ENCODE peak calls at places on chromosome 16, in six cellular contexts. One of them, this sample, is unnamed.

GRCh38 chr16:50496990-50497389 is 51.2 kb upstream of the NKD1 start:
- DNase-seq in sigmoid colon: no peak
- DNase-seq in upper lobe of right lung: no peak
- DNase-seq in kidney epithelial cell: no peak
- DNase-seq in GM23248: peak
- DNase-seq in heart right ventricle: no peak
- DNase-seq in this sample: peak

GRCh38 chr16:89823087-89823823 is 5.0 kb upstream of the SPIRE2 start:
- DNase-seq in upper lobe of right lung: no peak
- DNase-seq in GM23248: no peak
- DNase-seq in heart right ventricle: no peak
- DNase-seq in kidney epithelial cell: no peak
- DNase-seq in sigmoid colon: no peak
- DNase-seq in this sample: no peak

GRCh38 chr16:13435415-13435814 is 484.5 kb upstream of the ERCC4 start:
- DNase-seq in GM23248: no peak
- DNase-seq in sigmoid colon: no peak
- DNase-seq in heart right ventricle: no peak
- DNase-seq in upper lobe of right lung: no peak
- DNase-seq in kidney epithelial cell: no peak
- DNase-seq in this sample: no peak

GRCh38 chr16:21646721-21647561 is 5.5 kb downstream of the IGSF6 start:
- DNase-seq in upper lobe of right lung: no peak
- DNase-seq in GM23248: no peak
- DNase-seq in heart right ventricle: no peak
- DNase-seq in kidney epithelial cell: no peak
- DNase-seq in sigmoid colon: no peak
- DNase-seq in this sample: peak

GRCh38 chr16:69747115-69747514 is 7.6 kb downstream of the NOB1 start:
- DNase-seq in kidney epithelial cell: no peak
- DNase-seq in sigmoid colon: no peak
- DNase-seq in GM23248: no peak
- DNase-seq in heart right ventricle: no peak
- DNase-seq in upper lobe of right lung: no peak
- DNase-seq in this sample: no peak

GRCh38 chr16:1559446-1559975 is 26.0 kb downstream of the TMEM204 start:
- DNase-seq in sigmoid colon: no peak
- DNase-seq in upper lobe of right lung: no peak
- DNase-seq in heart right ventricle: no peak
- DNase-seq in kidney epithelial cell: no peak
- DNase-seq in GM23248: no peak
- DNase-seq in this sample: no peak

GRCh38 chr16:57694191-57694555 is 433 bp upstream of the DRC7 start:
- DNase-seq in sigmoid colon: peak
- DNase-seq in upper lobe of right lung: no peak
- DNase-seq in kidney epithelial cell: no peak
- DNase-seq in heart right ventricle: no peak
- DNase-seq in GM23248: no peak
- DNase-seq in this sample: no peak

GRCh38 chr16:73033271-73033998 is 14.5 kb downstream of the ZFHX3 start:
- DNase-seq in upper lobe of right lung: no peak
- DNase-seq in GM23248: no peak
- DNase-seq in sigmoid colon: no peak
- DNase-seq in kidney epithelial cell: no peak
- DNase-seq in heart right ventricle: no peak
- DNase-seq in this sample: no peak

DNA sequence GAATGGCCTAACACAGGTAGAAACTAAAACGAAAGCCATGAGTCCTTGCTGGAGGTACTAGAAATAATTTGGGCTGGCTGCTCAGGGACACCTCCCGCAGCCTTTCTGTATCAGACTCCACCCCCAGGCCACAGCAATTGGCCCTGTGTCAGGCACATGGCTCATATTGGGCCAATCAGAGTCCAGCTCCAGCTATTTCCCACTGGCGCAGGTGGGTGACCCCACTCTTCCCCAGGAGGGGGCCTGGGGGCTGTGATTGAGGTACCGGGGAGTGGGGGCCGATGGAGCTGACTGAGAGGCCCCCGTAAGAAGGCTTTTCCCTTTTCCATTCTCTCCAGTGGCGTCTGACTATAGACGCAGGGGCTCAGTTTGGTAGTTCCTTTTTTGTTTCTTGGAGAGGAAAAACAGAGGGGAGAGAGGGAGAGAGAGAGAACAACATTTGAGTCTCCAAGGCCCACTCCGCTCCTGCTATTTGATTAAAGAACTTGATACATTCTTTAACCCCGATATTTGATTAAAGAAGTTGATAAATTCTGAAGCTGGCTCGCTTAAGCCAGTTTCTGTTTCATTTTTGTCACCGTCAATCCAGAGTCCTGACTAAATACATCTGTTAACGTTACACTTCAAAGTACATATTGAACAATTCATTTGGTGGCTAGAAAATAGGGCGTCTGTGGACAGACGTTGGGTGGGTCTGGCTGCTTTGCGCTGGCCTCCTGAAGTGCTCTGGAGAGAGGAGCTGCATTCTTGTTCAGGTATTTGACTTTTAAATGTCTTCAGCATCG is 26.3 kb downstream of the FOXL1 start:
- DNase-seq in heart right ventricle: no peak
- DNase-seq in kidney epithelial cell: no peak
- DNase-seq in sigmoid colon: no peak
- DNase-seq in upper lobe of right lung: no peak
- DNase-seq in GM23248: no peak
- DNase-seq in this sample: no peak
- H3K4me3 ChIP-seq in heart right ventricle: no peak
- H3K4me3 ChIP-seq in kidney epithelial cell: no peak
- H3K4me3 ChIP-seq in sigmoid colon: no peak
- H3K4me3 ChIP-seq in upper lobe of right lung: peak
- H3K4me3 ChIP-seq in GM23248: peak
- H3K4me3 ChIP-seq in this sample: peak

GRCh38 chr16:67390816-67391423 is 2.4 kb downstream of the TPPP3 start:
- DNase-seq in upper lobe of right lung: peak
- DNase-seq in GM23248: no peak
- DNase-seq in sigmoid colon: peak
- DNase-seq in kidney epithelial cell: no peak
- DNase-seq in heart right ventricle: no peak
- DNase-seq in this sample: no peak
- H3K4me3 ChIP-seq in upper lobe of right lung: no peak
- H3K4me3 ChIP-seq in GM23248: no peak
- H3K4me3 ChIP-seq in sigmoid colon: no peak
- H3K4me3 ChIP-seq in kidney epithelial cell: no peak
- H3K4me3 ChIP-seq in heart right ventricle: no peak
- H3K4me3 ChIP-seq in this sample: no peak

GRCh38 chr16:24839347-24839972 is 6.3 kb upstream of the SLC5A11 start:
- DNase-seq in GM23248: no peak
- DNase-seq in sigmoid colon: no peak
- DNase-seq in kidney epithelial cell: no peak
- DNase-seq in upper lobe of right lung: no peak
- DNase-seq in heart right ventricle: no peak
- DNase-seq in this sample: no peak
- H3K4me3 ChIP-seq in GM23248: peak
- H3K4me3 ChIP-seq in sigmoid colon: no peak
- H3K4me3 ChIP-seq in kidney epithelial cell: no peak
- H3K4me3 ChIP-seq in upper lobe of right lung: no peak
- H3K4me3 ChIP-seq in heart right ventricle: no peak
- H3K4me3 ChIP-seq in this sample: no peak

DNA sequence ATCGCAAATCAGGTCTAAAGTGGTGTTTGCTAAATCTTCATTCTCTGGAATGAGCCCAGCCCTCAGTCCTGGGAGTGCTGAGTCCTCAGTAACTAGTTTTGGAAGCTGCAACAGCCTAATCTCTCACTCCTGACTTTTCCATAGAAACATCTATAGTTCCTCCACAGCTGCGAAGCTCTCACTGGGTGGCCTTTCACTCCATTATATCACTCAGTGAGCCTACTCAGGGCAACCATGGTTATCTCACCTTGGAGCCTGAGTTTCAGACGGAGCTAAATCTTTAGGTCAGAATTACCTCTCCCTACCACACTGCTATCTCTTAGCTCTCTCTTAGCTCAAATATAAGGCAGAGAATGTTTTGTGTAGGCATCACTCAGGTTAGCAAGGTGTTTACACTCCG is 575.5 kb upstream of the C16orf82 start:
- DNase-seq in sigmoid colon: no peak
- DNase-seq in heart right ventricle: no peak
- DNase-seq in kidney epithelial cell: no peak
- DNase-seq in GM23248: no peak
- DNase-seq in upper lobe of right lung: no peak
- DNase-seq in this sample: no peak
- H3K4me3 ChIP-seq in sigmoid colon: no peak
- H3K4me3 ChIP-seq in heart right ventricle: no peak
- H3K4me3 ChIP-seq in kidney epithelial cell: no peak
- H3K4me3 ChIP-seq in GM23248: no peak
- H3K4me3 ChIP-seq in upper lobe of right lung: no peak
- H3K4me3 ChIP-seq in this sample: no peak

DNA sequence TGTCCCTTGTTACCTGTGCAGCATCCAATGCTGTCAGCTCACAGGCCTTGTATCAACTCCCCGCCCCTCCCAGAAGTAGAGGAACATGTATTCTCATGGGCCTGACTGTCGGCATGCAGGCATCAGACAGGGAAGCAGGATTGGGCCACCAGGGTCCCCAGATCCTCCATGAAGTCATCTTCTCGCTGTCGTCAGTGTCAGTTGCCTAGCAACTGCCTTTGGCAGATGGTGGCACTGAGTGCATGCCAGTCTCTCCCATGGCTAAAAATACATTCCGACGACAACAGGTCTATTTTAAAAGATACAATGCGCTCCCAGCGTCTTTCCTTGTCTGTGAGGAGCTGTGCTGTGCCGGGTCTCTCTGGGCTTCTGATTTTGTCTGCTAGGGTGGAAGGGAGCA is 36.8 kb upstream of the CES5A start:
- DNase-seq in sigmoid colon: no peak
- DNase-seq in kidney epithelial cell: no peak
- DNase-seq in upper lobe of right lung: no peak
- DNase-seq in GM23248: no peak
- DNase-seq in heart right ventricle: peak
- DNase-seq in this sample: no peak
- H3K4me3 ChIP-seq in sigmoid colon: no peak
- H3K4me3 ChIP-seq in kidney epithelial cell: no peak
- H3K4me3 ChIP-seq in upper lobe of right lung: no peak
- H3K4me3 ChIP-seq in GM23248: no peak
- H3K4me3 ChIP-seq in heart right ventricle: no peak
- H3K4me3 ChIP-seq in this sample: no peak

GRCh38 chr16:85170066-85171003 is 58.1 kb upstream of the CIBAR2 start:
- DNase-seq in upper lobe of right lung: no peak
- DNase-seq in GM23248: peak
- DNase-seq in kidney epithelial cell: no peak
- DNase-seq in sigmoid colon: no peak
- DNase-seq in heart right ventricle: no peak
- DNase-seq in this sample: no peak
- H3K4me3 ChIP-seq in upper lobe of right lung: peak
- H3K4me3 ChIP-seq in GM23248: peak
- H3K4me3 ChIP-seq in kidney epithelial cell: no peak
- H3K4me3 ChIP-seq in sigmoid colon: peak
- H3K4me3 ChIP-seq in heart right ventricle: peak
- H3K4me3 ChIP-seq in this sample: peak

GRCh38 chr16:81005644-81006471 is 827 bp downstream of the CMC2 start:
- DNase-seq in kidney epithelial cell: no peak
- DNase-seq in GM23248: peak
- DNase-seq in heart right ventricle: peak
- DNase-seq in upper lobe of right lung: no peak
- DNase-seq in sigmoid colon: no peak
- DNase-seq in this sample: peak

GRCh38 chr16:81001330-81001729 is 5.4 kb downstream of the CMC2 start:
- DNase-seq in heart right ventricle: no peak
- DNase-seq in kidney epithelial cell: no peak
- DNase-seq in GM23248: no peak
- DNase-seq in sigmoid colon: no peak
- DNase-seq in upper lobe of right lung: no peak
- DNase-seq in this sample: no peak

GRCh38 chr16:81004646-81005353 is 1.9 kb downstream of the CMC2 start:
- DNase-seq in heart right ventricle: peak
- DNase-seq in sigmoid colon: no peak
- DNase-seq in upper lobe of right lung: no peak
- DNase-seq in GM23248: peak
- DNase-seq in kidney epithelial cell: no peak
- DNase-seq in this sample: peak

GRCh38 chr16:81003064-81003463 is 3.6 kb downstream of the CMC2 start:
- DNase-seq in heart right ventricle: no peak
- DNase-seq in sigmoid colon: no peak
- DNase-seq in kidney epithelial cell: no peak
- DNase-seq in upper lobe of right lung: no peak
- DNase-seq in GM23248: no peak
- DNase-seq in this sample: no peak

DNA sequence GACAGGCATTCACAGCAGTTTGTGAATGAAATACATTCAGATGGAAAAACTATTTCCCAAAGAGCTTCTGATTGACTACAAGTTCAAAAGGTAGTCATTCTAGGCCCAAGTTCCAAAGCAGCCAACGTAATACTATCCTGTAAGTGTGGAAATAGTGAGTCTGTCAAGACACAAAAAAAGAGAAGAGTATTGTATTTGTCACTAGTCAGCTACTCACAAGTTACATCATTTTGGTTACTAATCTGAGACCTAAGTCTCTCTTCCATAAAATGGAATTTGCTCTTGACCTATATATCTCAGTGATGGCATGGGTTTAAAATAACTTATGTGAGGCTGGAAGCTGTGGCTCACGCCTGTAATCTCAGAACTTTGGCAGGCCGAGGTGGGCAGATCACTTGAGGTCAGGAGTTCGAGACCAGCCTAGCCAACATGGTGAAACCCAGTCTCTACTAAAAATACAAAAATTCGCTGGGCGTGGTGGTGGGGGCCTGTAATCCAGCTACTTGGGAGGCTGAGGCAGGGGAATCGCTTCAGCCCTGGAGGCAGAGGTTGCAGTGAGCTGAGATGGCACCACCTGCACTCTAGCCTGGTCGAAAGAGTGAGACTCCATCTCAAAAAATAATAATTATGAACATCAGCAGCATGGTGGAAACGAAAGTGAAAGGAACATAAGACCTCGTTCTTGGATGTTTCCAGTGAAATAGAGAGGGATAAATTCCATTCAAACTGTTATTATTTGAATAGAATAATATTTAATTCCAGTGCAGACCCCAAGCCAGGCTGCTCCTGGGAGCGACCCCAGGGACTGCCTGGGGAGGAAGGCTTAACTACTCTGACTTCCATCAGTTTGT is 2.9 kb downstream of the CMC2 start:
- DNase-seq in upper lobe of right lung: no peak
- DNase-seq in kidney epithelial cell: no peak
- DNase-seq in sigmoid colon: no peak
- DNase-seq in GM23248: peak
- DNase-seq in heart right ventricle: no peak
- DNase-seq in this sample: peak
- H3K4me3 ChIP-seq in upper lobe of right lung: peak
- H3K4me3 ChIP-seq in kidney epithelial cell: no peak
- H3K4me3 ChIP-seq in sigmoid colon: no peak
- H3K4me3 ChIP-seq in GM23248: peak
- H3K4me3 ChIP-seq in heart right ventricle: no peak
- H3K4me3 ChIP-seq in this sample: no peak

This sample was measured in bronchial epithelial cell.